ENCODE peak calls at places on chromosome 13, in six cellular contexts. One of them, this sample, is unnamed.
A peak's percentile ranks its signal among the peaks of the same experiment; 100 is the strongest.

GRCh38 chr13:51674276-51674675 is 90.0 kb downstream of the WDFY2 start:
- DNase-seq in BJ: no peak
- DNase-seq in hypothalamus: no peak
- DNase-seq in substantia nigra: no peak
- DNase-seq in HepG2: no peak
- DNase-seq in iris pigment epithelial cell: no peak
- DNase-seq in this sample: no peak

GRCh38 chr13:25771641-25772478 is 280.0 kb downstream of the SHISA2 start:
- DNase-seq in BJ: no peak
- DNase-seq in hypothalamus: no peak
- DNase-seq in substantia nigra: no peak
- DNase-seq in HepG2: no peak
- DNase-seq in iris pigment epithelial cell: peak; percentile 17
- DNase-seq in this sample: no peak

GRCh38 chr13:113411216-113412023 is 41.9 kb downstream of the ADPRHL1 start:
- DNase-seq in BJ: peak; percentile 91
- DNase-seq in hypothalamus: no peak
- DNase-seq in substantia nigra: no peak
- DNase-seq in HepG2: peak; percentile 32
- DNase-seq in iris pigment epithelial cell: peak; percentile 96
- DNase-seq in this sample: no peak

GRCh38 chr13:30113983-30114491 is 193.3 kb downstream of the KATNAL1 start:
- DNase-seq in BJ: no peak
- DNase-seq in hypothalamus: no peak
- DNase-seq in substantia nigra: no peak
- DNase-seq in HepG2: peak; percentile 12
- DNase-seq in iris pigment epithelial cell: no peak
- DNase-seq in this sample: no peak

GRCh38 chr13:113342820-113343691 is 20.9 kb downstream of the GRTP1 start:
- DNase-seq in BJ: no peak
- DNase-seq in hypothalamus: no peak
- DNase-seq in substantia nigra: no peak
- DNase-seq in HepG2: no peak
- DNase-seq in iris pigment epithelial cell: no peak
- DNase-seq in this sample: no peak

GRCh38 chr13:112014857-112015256 is 52.1 kb upstream of the SOX1 start:
- DNase-seq in BJ: no peak
- DNase-seq in hypothalamus: no peak
- DNase-seq in substantia nigra: no peak
- DNase-seq in HepG2: no peak
- DNase-seq in iris pigment epithelial cell: no peak
- DNase-seq in this sample: no peak

GRCh38 chr13:47455581-47455980 is 545.5 kb downstream of the SUCLA2 start:
- DNase-seq in BJ: no peak
- DNase-seq in hypothalamus: no peak
- DNase-seq in substantia nigra: no peak
- DNase-seq in HepG2: no peak
- DNase-seq in iris pigment epithelial cell: no peak
- DNase-seq in this sample: no peak

GRCh38 chr13:44622701-44623100 is 46.6 kb upstream of the TSC22D1 start:
- DNase-seq in BJ: no peak
- DNase-seq in hypothalamus: no peak
- DNase-seq in substantia nigra: no peak
- DNase-seq in HepG2: no peak
- DNase-seq in iris pigment epithelial cell: no peak
- DNase-seq in this sample: no peak

GRCh38 chr13:44815507-44816074 is 173.7 kb downstream of the NUFIP1 start:
- DNase-seq in BJ: peak; percentile 84
- DNase-seq in hypothalamus: no peak
- DNase-seq in substantia nigra: no peak
- DNase-seq in HepG2: peak; percentile 92
- DNase-seq in iris pigment epithelial cell: peak; percentile 99
- DNase-seq in this sample: no peak

GRCh38 chr13:79779761-79780160 is 298.8 kb downstream of the NDFIP2 start:
- DNase-seq in BJ: no peak
- DNase-seq in hypothalamus: no peak
- DNase-seq in substantia nigra: no peak
- DNase-seq in HepG2: peak; percentile 12
- DNase-seq in iris pigment epithelial cell: peak; percentile 65
- DNase-seq in this sample: no peak

GRCh38 chr13:48975101-48975925 is at the start of gene FNDC3A:
- DNase-seq in BJ: no peak
- DNase-seq in hypothalamus: no peak
- DNase-seq in substantia nigra: no peak
- DNase-seq in HepG2: peak; percentile 47
- DNase-seq in iris pigment epithelial cell: peak; percentile 67
- DNase-seq in this sample: peak; percentile 53

GRCh38 chr13:68888832-68889231 is 1218.8 kb upstream of the ATXN8OS start:
- DNase-seq in BJ: no peak
- DNase-seq in hypothalamus: no peak
- DNase-seq in substantia nigra: no peak
- DNase-seq in HepG2: no peak
- DNase-seq in iris pigment epithelial cell: no peak
- DNase-seq in this sample: no peak

GRCh38 chr13:21663197-21663596 is 7.7 kb upstream of the FGF9 start:
- DNase-seq in BJ: no peak
- DNase-seq in hypothalamus: no peak
- DNase-seq in substantia nigra: no peak
- DNase-seq in HepG2: peak; percentile 53
- DNase-seq in iris pigment epithelial cell: no peak
- DNase-seq in this sample: no peak

GRCh38 chr13:43365042-43365344 is 341.6 kb downstream of the DNAJC15 start:
- DNase-seq in BJ: no peak
- DNase-seq in hypothalamus: no peak
- DNase-seq in substantia nigra: no peak
- DNase-seq in HepG2: no peak
- DNase-seq in iris pigment epithelial cell: no peak
- DNase-seq in this sample: no peak

GRCh38 chr13:32811297-32811800 is 204.9 kb upstream of the KL start:
- DNase-seq in BJ: peak; percentile 30
- DNase-seq in hypothalamus: no peak
- DNase-seq in substantia nigra: no peak
- DNase-seq in HepG2: no peak
- DNase-seq in iris pigment epithelial cell: no peak
- DNase-seq in this sample: no peak

GRCh38 chr13:48526269-48526668 is 6.6 kb downstream of the RCBTB2 start:
- DNase-seq in BJ: no peak
- DNase-seq in hypothalamus: no peak
- DNase-seq in substantia nigra: no peak
- DNase-seq in HepG2: no peak
- DNase-seq in iris pigment epithelial cell: no peak
- DNase-seq in this sample: no peak

GRCh38 chr13:109626386-109627171 is 159.8 kb downstream of the IRS2 start:
- DNase-seq in BJ: no peak
- DNase-seq in hypothalamus: no peak
- DNase-seq in substantia nigra: no peak
- DNase-seq in HepG2: no peak
- DNase-seq in iris pigment epithelial cell: no peak
- DNase-seq in this sample: no peak

GRCh38 chr13:24511019-24511823 is 1.4 kb downstream of the PARP4 start:
- DNase-seq in BJ: peak; percentile 70
- DNase-seq in hypothalamus: no peak
- DNase-seq in substantia nigra: no peak
- DNase-seq in HepG2: peak; percentile 26
- DNase-seq in iris pigment epithelial cell: peak; percentile 98
- DNase-seq in this sample: peak; percentile 16

GRCh38 chr13:74115138-74115537 is 19.1 kb downstream of the KLF12 start:
- DNase-seq in BJ: no peak
- DNase-seq in hypothalamus: no peak
- DNase-seq in substantia nigra: no peak
- DNase-seq in HepG2: no peak
- DNase-seq in iris pigment epithelial cell: peak; percentile 90
- DNase-seq in this sample: no peak

GRCh38 chr13:84706004-84706710 is 823.9 kb upstream of the SLITRK1 start:
- DNase-seq in BJ: no peak
- DNase-seq in hypothalamus: no peak
- DNase-seq in substantia nigra: no peak
- DNase-seq in HepG2: no peak
- DNase-seq in iris pigment epithelial cell: no peak
- DNase-seq in this sample: no peak

GRCh38 chr13:44667950-44668349 is 91.8 kb upstream of the TSC22D1 start:
- DNase-seq in BJ: peak; percentile 41
- DNase-seq in hypothalamus: no peak
- DNase-seq in substantia nigra: no peak
- DNase-seq in HepG2: no peak
- DNase-seq in iris pigment epithelial cell: peak; percentile 49
- DNase-seq in this sample: no peak

GRCh38 chr13:72891423-72891822 is 109.5 kb downstream of the PIBF1 start:
- DNase-seq in BJ: no peak
- DNase-seq in hypothalamus: no peak
- DNase-seq in substantia nigra: no peak
- DNase-seq in HepG2: no peak
- DNase-seq in iris pigment epithelial cell: no peak
- DNase-seq in this sample: no peak

GRCh38 chr13:40992678-40993077 is 26.4 kb downstream of the ELF1 start:
- DNase-seq in BJ: no peak
- DNase-seq in hypothalamus: no peak
- DNase-seq in substantia nigra: no peak
- DNase-seq in HepG2: no peak
- DNase-seq in iris pigment epithelial cell: no peak
- DNase-seq in this sample: no peak

GRCh38 chr13:62598708-62599107 is 1183.1 kb upstream of the PCDH20 start:
- DNase-seq in BJ: no peak
- DNase-seq in hypothalamus: no peak
- DNase-seq in substantia nigra: no peak
- DNase-seq in HepG2: no peak
- DNase-seq in iris pigment epithelial cell: no peak
- DNase-seq in this sample: no peak

GRCh38 chr13:92265408-92265807 is 867.0 kb downstream of the GPC5 start:
- DNase-seq in BJ: no peak
- DNase-seq in hypothalamus: no peak
- DNase-seq in substantia nigra: no peak
- DNase-seq in HepG2: no peak
- DNase-seq in iris pigment epithelial cell: peak; percentile 7
- DNase-seq in this sample: no peak

GRCh38 chr13:30932481-30933333 is at the start of gene TEX26:
- DNase-seq in BJ: no peak
- DNase-seq in hypothalamus: peak; percentile 24
- DNase-seq in substantia nigra: peak; percentile 17
- DNase-seq in HepG2: no peak
- DNase-seq in iris pigment epithelial cell: peak; percentile 20
- DNase-seq in this sample: peak; percentile 10

GRCh38 chr13:79781829-79782540 is 301.0 kb downstream of the NDFIP2 start:
- DNase-seq in BJ: no peak
- DNase-seq in hypothalamus: no peak
- DNase-seq in substantia nigra: no peak
- DNase-seq in HepG2: no peak
- DNase-seq in iris pigment epithelial cell: no peak
- DNase-seq in this sample: no peak

GRCh38 chr13:113551081-113552000 is 33.2 kb upstream of the TFDP1 start:
- DNase-seq in BJ: no peak
- DNase-seq in hypothalamus: no peak
- DNase-seq in substantia nigra: no peak
- DNase-seq in HepG2: no peak
- DNase-seq in iris pigment epithelial cell: no peak
- DNase-seq in this sample: no peak

GRCh38 chr13:75803175-75803611 is 167.1 kb downstream of the LMO7 start:
- DNase-seq in BJ: no peak
- DNase-seq in hypothalamus: no peak
- DNase-seq in substantia nigra: no peak
- DNase-seq in HepG2: no peak
- DNase-seq in iris pigment epithelial cell: no peak
- DNase-seq in this sample: no peak

GRCh38 chr13:76711515-76712182 is 174.6 kb downstream of the KCTD12 start:
- DNase-seq in BJ: peak; percentile 91
- DNase-seq in hypothalamus: no peak
- DNase-seq in substantia nigra: no peak
- DNase-seq in HepG2: no peak
- DNase-seq in iris pigment epithelial cell: peak; percentile 98
- DNase-seq in this sample: peak; percentile 28

GRCh38 chr13:45941261-45941660 is 89.7 kb upstream of the SIAH3 start:
- DNase-seq in BJ: no peak
- DNase-seq in hypothalamus: no peak
- DNase-seq in substantia nigra: no peak
- DNase-seq in HepG2: no peak
- DNase-seq in iris pigment epithelial cell: no peak
- DNase-seq in this sample: no peak

GRCh38 chr13:111367340-111367739 is 46.9 kb downstream of the TEX29 start:
- DNase-seq in BJ: no peak
- DNase-seq in hypothalamus: no peak
- DNase-seq in substantia nigra: no peak
- DNase-seq in HepG2: no peak
- DNase-seq in iris pigment epithelial cell: no peak
- DNase-seq in this sample: no peak

This sample was measured in globus pallidus.